ENCODE peak calls at places on chromosomes 6 and 20, in seven cellular contexts. U is spleen; M is body of pancreas; R is T-cell; X is activated T-cell treated with anti-CD3 and anti-CD28 coated beads, Interleukin-2, amount 50 U/mL, for 1 hour; N is gastrocnemius medialis; F is D721Med. J is an unnamed sample.

GRCh38 chr6:89602136-89602535 is 36.4 kb downstream of the LYRM2 start:
- DNase-seq in U (no peak), R (no peak), X (no peak), N (no peak), M (no peak), F (no peak), J (no peak)

GRCh38 chr20:33674294-33675126 is at the start of gene NECAB3:
- DNase-seq in F (peak; percentile 84), X (peak; percentile 71), N (peak; percentile 66), U (peak; percentile 94), R (peak; percentile 26), M (peak; percentile 87), J (peak; percentile 89)

GRCh38 chr20:36574278-36575065 is 1.1 kb downstream of the TGIF2 start:
- DNase-seq in N (no peak), M (peak; percentile 70), X (peak; percentile 61), F (no peak), R (peak; percentile 45), U (peak; percentile 89), J (peak; percentile 83)

GRCh38 chr6:6007311-6008113 is 787 bp upstream of the NRN1 start:
- DNase-seq in M (no peak), U (peak; percentile 75), N (no peak), R (no peak), X (peak; percentile 42), F (no peak), J (no peak)

GRCh38 chr6:8047466-8048292 is 16.5 kb downstream of the BLOC1S5 start:
- DNase-seq in R (no peak), U (no peak), N (no peak), F (no peak), M (no peak), X (no peak), J (no peak)

GRCh38 chr20:22005535-22005934 is 300.1 kb downstream of the PAX1 start:
- DNase-seq in M (no peak), R (no peak), X (no peak), N (no peak), F (no peak), U (no peak), J (no peak)

GRCh38 chr6:162289972-162290371 is 437.6 kb downstream of the PRKN start:
- DNase-seq in F (no peak), N (no peak), R (no peak), M (no peak), X (no peak), U (no peak), J (no peak)

GRCh38 chr6:37946021-37946420 is 126.5 kb downstream of the ZFAND3 start:
- DNase-seq in X (no peak), M (no peak), N (no peak), R (no peak), F (no peak), U (no peak), J (no peak)

GRCh38 chr6:24882835-24883555 is 52.8 kb downstream of the RIPOR2 start:
- DNase-seq in M (no peak), R (no peak), U (no peak), N (no peak), F (no peak), X (no peak), J (no peak)

GRCh38 chr6:134111062-134111677 is 58.7 kb upstream of the SLC2A12 start:
- DNase-seq in R (peak; percentile 25), X (peak; percentile 20), U (no peak), F (no peak), M (peak; percentile 52), N (no peak), J (peak; percentile 37)

GRCh38 chr6:143621876-143622605 is 55.7 kb upstream of the PHACTR2 start:
- DNase-seq in N (no peak), M (no peak), U (no peak), R (no peak), X (no peak), F (no peak), J (no peak)

GRCh38 chr6:147752686-147753418 is 244.4 kb downstream of the SAMD5 start:
- DNase-seq in F (no peak), N (no peak), U (no peak), X (no peak), R (no peak), M (no peak), J (no peak)

GRCh38 chr6:126537437-126537836 is 197.5 kb downstream of the CENPW start:
- DNase-seq in X (no peak), R (no peak), M (no peak), N (no peak), U (no peak), F (no peak), J (no peak)

GRCh38 chr20:23622839-23623343 is 14.9 kb downstream of the CST3 start:
- DNase-seq in F (no peak), R (no peak), U (no peak), M (peak; percentile 61), X (no peak), N (peak; percentile 63), J (peak; percentile 69)

GRCh38 chr20:62710886-62711702 is 2.5 kb downstream of the NTSR1 start:
- DNase-seq in R (no peak), X (no peak), U (no peak), N (no peak), F (no peak), M (no peak), J (no peak)

GRCh38 chr20:37347891-37348642 is 2.1 kb downstream of the SRC start:
- DNase-seq in N (no peak), F (no peak), U (peak; percentile 66), R (no peak), M (no peak), X (no peak), J (no peak)

GRCh38 chr20:51884561-51884960 is 82.2 kb upstream of the SALL4 start:
- DNase-seq in M (no peak), N (no peak), F (no peak), U (no peak), R (no peak), X (no peak), J (no peak)

J was measured in testis.